ENCODE peak calls at places on chromosome 14, in eight cellular contexts. One of them, this sample, is unnamed.

GRCh38 chr14:34098045-34098984 is 147.4 kb upstream of the EGLN3 start:
- DNase-seq in epithelial cell of prostate: no peak
- DNase-seq in T1000: no peak
- DNase-seq in lung microvascular endothelial cell: peak; percentile 70
- DNase-seq in fibroblast of the conjunctiva: peak; percentile 27
- DNase-seq in EH: peak; percentile 42
- DNase-seq in NCI-H774: peak; percentile 15
- DNase-seq in Caki2: peak; percentile 61
- DNase-seq in this sample: no peak

GRCh38 chr14:61695695-61696527 is 598 bp downstream of the HIF1A start:
- DNase-seq in epithelial cell of prostate: no peak
- DNase-seq in T1000: peak; percentile 48
- DNase-seq in lung microvascular endothelial cell: peak; percentile 50
- DNase-seq in fibroblast of the conjunctiva: no peak
- DNase-seq in EH: peak; percentile 74
- DNase-seq in NCI-H774: peak; percentile 8
- DNase-seq in Caki2: peak; percentile 51
- DNase-seq in this sample: peak; percentile 84

GRCh38 chr14:101588286-101588975 is 27.1 kb downstream of the DIO3 start:
- DNase-seq in epithelial cell of prostate: no peak
- DNase-seq in T1000: no peak
- DNase-seq in lung microvascular endothelial cell: no peak
- DNase-seq in fibroblast of the conjunctiva: no peak
- DNase-seq in EH: no peak
- DNase-seq in NCI-H774: no peak
- DNase-seq in Caki2: no peak
- DNase-seq in this sample: no peak

GRCh38 chr14:27608377-27608776 is 1010.5 kb upstream of the NOVA1 start:
- DNase-seq in epithelial cell of prostate: no peak
- DNase-seq in T1000: no peak
- DNase-seq in lung microvascular endothelial cell: no peak
- DNase-seq in fibroblast of the conjunctiva: no peak
- DNase-seq in EH: no peak
- DNase-seq in NCI-H774: no peak
- DNase-seq in Caki2: no peak
- DNase-seq in this sample: no peak

GRCh38 chr14:24918822-24919221 is 131.1 kb downstream of the STXBP6 start:
- DNase-seq in epithelial cell of prostate: no peak
- DNase-seq in T1000: no peak
- DNase-seq in lung microvascular endothelial cell: no peak
- DNase-seq in fibroblast of the conjunctiva: no peak
- DNase-seq in EH: no peak
- DNase-seq in NCI-H774: no peak
- DNase-seq in Caki2: no peak
- DNase-seq in this sample: no peak

GRCh38 chr14:64654072-64654899 is 49.9 kb upstream of the PLEKHG3 start:
- DNase-seq in epithelial cell of prostate: no peak
- DNase-seq in T1000: no peak
- DNase-seq in lung microvascular endothelial cell: peak; percentile 95
- DNase-seq in fibroblast of the conjunctiva: no peak
- DNase-seq in EH: peak; percentile 93
- DNase-seq in NCI-H774: peak; percentile 12
- DNase-seq in Caki2: peak; percentile 74
- DNase-seq in this sample: no peak

GRCh38 chr14:72634910-72635647 is 258.8 kb downstream of the DPF3 start:
- DNase-seq in epithelial cell of prostate: no peak
- DNase-seq in T1000: no peak
- DNase-seq in lung microvascular endothelial cell: no peak
- DNase-seq in fibroblast of the conjunctiva: no peak
- DNase-seq in EH: peak; percentile 20
- DNase-seq in NCI-H774: no peak
- DNase-seq in Caki2: no peak
- DNase-seq in this sample: no peak

GRCh38 chr14:74579447-74580274 is 32.4 kb downstream of the LTBP2 start:
- DNase-seq in epithelial cell of prostate: peak; percentile 68
- DNase-seq in T1000: no peak
- DNase-seq in lung microvascular endothelial cell: no peak
- DNase-seq in fibroblast of the conjunctiva: no peak
- DNase-seq in EH: peak; percentile 83
- DNase-seq in NCI-H774: no peak
- DNase-seq in Caki2: peak; percentile 55
- DNase-seq in this sample: no peak

GRCh38 chr14:21024668-21025373 is at the start of gene NDRG2:
- DNase-seq in epithelial cell of prostate: no peak
- DNase-seq in T1000: no peak
- DNase-seq in lung microvascular endothelial cell: peak; percentile 49
- DNase-seq in fibroblast of the conjunctiva: no peak
- DNase-seq in EH: no peak
- DNase-seq in NCI-H774: peak; percentile 42
- DNase-seq in Caki2: peak; percentile 16
- DNase-seq in this sample: peak; percentile 69

GRCh38 chr14:56817396-56817921 is 7.2 kb upstream of the OTX2 start:
- DNase-seq in epithelial cell of prostate: no peak
- DNase-seq in T1000: no peak
- DNase-seq in lung microvascular endothelial cell: no peak
- DNase-seq in fibroblast of the conjunctiva: no peak
- DNase-seq in EH: no peak
- DNase-seq in NCI-H774: no peak
- DNase-seq in Caki2: no peak
- DNase-seq in this sample: no peak

GRCh38 chr14:98069712-98070133 is 1202.3 kb downstream of the BCL11B start:
- DNase-seq in epithelial cell of prostate: peak; percentile 75
- DNase-seq in T1000: no peak
- DNase-seq in lung microvascular endothelial cell: no peak
- DNase-seq in fibroblast of the conjunctiva: no peak
- DNase-seq in EH: no peak
- DNase-seq in NCI-H774: no peak
- DNase-seq in Caki2: peak; percentile 84
- DNase-seq in this sample: no peak

GRCh38 chr14:70721542-70721941 is 79.8 kb downstream of the TTC9 start:
- DNase-seq in epithelial cell of prostate: no peak
- DNase-seq in T1000: no peak
- DNase-seq in lung microvascular endothelial cell: no peak
- DNase-seq in fibroblast of the conjunctiva: no peak
- DNase-seq in EH: peak; percentile 8
- DNase-seq in NCI-H774: no peak
- DNase-seq in Caki2: no peak
- DNase-seq in this sample: no peak

GRCh38 chr14:92356677-92357076 is 33.7 kb downstream of the SLC24A4 start:
- DNase-seq in epithelial cell of prostate: no peak
- DNase-seq in T1000: no peak
- DNase-seq in lung microvascular endothelial cell: no peak
- DNase-seq in fibroblast of the conjunctiva: no peak
- DNase-seq in EH: no peak
- DNase-seq in NCI-H774: no peak
- DNase-seq in Caki2: no peak
- DNase-seq in this sample: no peak

GRCh38 chr14:59267046-59267445 is 78.6 kb downstream of the DAAM1 start:
- DNase-seq in epithelial cell of prostate: no peak
- DNase-seq in T1000: no peak
- DNase-seq in lung microvascular endothelial cell: no peak
- DNase-seq in fibroblast of the conjunctiva: no peak
- DNase-seq in EH: no peak
- DNase-seq in NCI-H774: no peak
- DNase-seq in Caki2: no peak
- DNase-seq in this sample: no peak

GRCh38 chr14:21279783-21280182 is at the start of gene RPGRIP1:
- DNase-seq in epithelial cell of prostate: no peak
- DNase-seq in T1000: no peak
- DNase-seq in lung microvascular endothelial cell: no peak
- DNase-seq in fibroblast of the conjunctiva: no peak
- DNase-seq in EH: no peak
- DNase-seq in NCI-H774: no peak
- DNase-seq in Caki2: no peak
- DNase-seq in this sample: no peak

GRCh38 chr14:72594099-72594901 is 299.6 kb downstream of the DPF3 start:
- DNase-seq in epithelial cell of prostate: no peak
- DNase-seq in T1000: no peak
- DNase-seq in lung microvascular endothelial cell: no peak
- DNase-seq in fibroblast of the conjunctiva: no peak
- DNase-seq in EH: no peak
- DNase-seq in NCI-H774: no peak
- DNase-seq in Caki2: no peak
- DNase-seq in this sample: peak; percentile 69

GRCh38 chr14:30283822-30284446 is 275.0 kb upstream of the G2E3 start:
- DNase-seq in epithelial cell of prostate: peak; percentile 2
- DNase-seq in T1000: no peak
- DNase-seq in lung microvascular endothelial cell: peak; percentile 5
- DNase-seq in fibroblast of the conjunctiva: peak; percentile 27
- DNase-seq in EH: peak; percentile 56
- DNase-seq in NCI-H774: no peak
- DNase-seq in Caki2: peak; percentile 4
- DNase-seq in this sample: no peak

GRCh38 chr14:76855066-76855465 is 28.9 kb downstream of the LRRC74A start:
- DNase-seq in epithelial cell of prostate: no peak
- DNase-seq in T1000: no peak
- DNase-seq in lung microvascular endothelial cell: no peak
- DNase-seq in fibroblast of the conjunctiva: no peak
- DNase-seq in EH: no peak
- DNase-seq in NCI-H774: no peak
- DNase-seq in Caki2: no peak
- DNase-seq in this sample: no peak

GRCh38 chr14:95611293-95611880 is 74.8 kb upstream of the TCL1B start:
- DNase-seq in epithelial cell of prostate: no peak
- DNase-seq in T1000: no peak
- DNase-seq in lung microvascular endothelial cell: no peak
- DNase-seq in fibroblast of the conjunctiva: no peak
- DNase-seq in EH: no peak
- DNase-seq in NCI-H774: no peak
- DNase-seq in Caki2: no peak
- DNase-seq in this sample: no peak

GRCh38 chr14:45757655-45758054 is 504.7 kb upstream of the MIS18BP1 start:
- DNase-seq in epithelial cell of prostate: no peak
- DNase-seq in T1000: no peak
- DNase-seq in lung microvascular endothelial cell: no peak
- DNase-seq in fibroblast of the conjunctiva: no peak
- DNase-seq in EH: no peak
- DNase-seq in NCI-H774: no peak
- DNase-seq in Caki2: no peak
- DNase-seq in this sample: no peak

GRCh38 chr14:89137514-89138163 is 279.4 kb downstream of the FOXN3 start:
- DNase-seq in epithelial cell of prostate: peak; percentile 48
- DNase-seq in T1000: peak; percentile 79
- DNase-seq in lung microvascular endothelial cell: peak; percentile 8
- DNase-seq in fibroblast of the conjunctiva: peak; percentile 86
- DNase-seq in EH: peak; percentile 98
- DNase-seq in NCI-H774: no peak
- DNase-seq in Caki2: peak; percentile 68
- DNase-seq in this sample: no peak